ENCODE peak calls at places on chromosomes 16 and 17, in four cellular contexts. L is sigmoid colon, C is lung, F is HepG2. P is an unnamed sample. For H3K9me3, the result is how much of the 10 kb centered on the place peaks cover.

GRCh38 chr17:79988163-79988971 is 47.3 kb downstream of the TBC1D16 start:
- DNase-seq in C (no peak), F (peak), L (peak), P (no peak)

GRCh38 chr17:50348522-50349240 is 2.8 kb downstream of the XYLT2 start:
- DNase-seq in C (no peak), F (no peak), L (peak), P (no peak)

GRCh38 chr16:79451196-79451816 is 149.2 kb downstream of the MAF start:
- DNase-seq in F (no peak), C (no peak), L (no peak), P (no peak)

GRCh38 chr17:58576679-58577367 is 62.4 kb upstream of the MTMR4 start:
- DNase-seq in L (no peak), C (no peak), F (peak), P (no peak)

GRCh38 chr17:44024271-44024663 is 9.5 kb upstream of the TMEM101 start:
- DNase-seq in L (no peak), C (no peak), F (no peak), P (no peak)

GRCh38 chr17:9974460-9975381 is 69.7 kb upstream of the RCVRN start:
- DNase-seq in C (no peak), F (no peak), L (peak), P (no peak)

GRCh38 chr17:56902350-56902749 is 11.5 kb downstream of the TRIM25 start:
- DNase-seq in C (no peak), L (no peak), F (no peak), P (no peak)

GRCh38 chr17:82783498-82783897 is 31.6 kb downstream of the TBCD start:
- DNase-seq in F (no peak), C (no peak), L (no peak), P (no peak)

GRCh38 chr16:62051942-62052341 is 15.7 kb upstream of the CDH8 start:
- DNase-seq in C (no peak), F (no peak), L (no peak), P (no peak)

GRCh38 chr16:50999181-50999580 is 151.9 kb downstream of the SALL1 start:
- DNase-seq in L (no peak), F (no peak), C (no peak), P (no peak)

GRCh38 chr16:77375396-77375795 is 59.4 kb downstream of the ADAMTS18 start:
- DNase-seq in L (no peak), F (no peak), C (no peak), P (no peak)

GRCh38 chr17:77440571-77440981 is 299.8 kb downstream of the SEC14L1 start:
- DNase-seq in F (no peak), L (no peak), C (no peak), P (no peak)

GRCh38 chr17:61249649-61250301 is 149.9 kb upstream of the TBX2 start:
- DNase-seq in F (no peak), L (no peak), C (no peak), P (no peak)

GRCh38 chr16:20348365-20349185 is 3.9 kb downstream of the UMOD start:
- DNase-seq in C (no peak), F (no peak), L (no peak), P (no peak)

DNA sequence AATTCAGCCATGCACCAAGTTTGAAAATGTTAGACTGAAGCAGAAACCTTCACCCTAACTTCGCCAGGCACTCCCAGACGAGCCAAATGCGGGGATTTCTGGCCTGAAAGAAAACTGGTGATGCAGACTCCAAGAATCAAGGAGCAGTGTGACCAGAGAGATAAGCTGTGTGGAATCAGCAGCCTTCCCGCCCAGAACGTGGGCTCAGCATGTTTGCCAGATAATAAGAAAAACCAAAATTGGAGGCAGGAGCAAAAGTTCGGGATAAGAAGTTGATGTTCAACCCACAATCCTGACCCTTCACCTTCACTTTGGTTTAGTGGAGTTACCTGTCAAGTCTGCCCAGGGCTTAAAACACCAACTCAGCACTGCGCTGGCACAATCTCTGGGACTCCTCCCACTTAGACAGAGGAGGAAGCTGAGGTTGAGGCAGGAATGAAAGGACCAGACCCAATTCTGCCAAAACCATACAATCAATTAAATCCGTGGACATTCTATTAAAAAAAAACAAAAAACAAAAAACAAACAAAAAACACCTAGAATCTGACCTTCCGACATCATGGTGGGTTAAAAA is 3.0 kb downstream of the SLC43A2 start:
- DNase-seq in C (no peak), L (no peak), F (no peak), P (no peak)
- H3K4me3 ChIP-seq in C (no peak), L (no peak), F (no peak), P (peak)

GRCh38 chr17:40109471-40109824 is 9.1 kb upstream of the NR1D1 start:
- DNase-seq in L (peak), C (no peak), F (peak), P (no peak)
- TF ChIP-seq CTCF in L (no peak), C (no peak), F (peak), P (no peak)

GRCh38 chr16:35409503-35409902 is 1950.1 kb downstream of the TP53TG3F start:
- DNase-seq in C (no peak), L (no peak), F (no peak), P (no peak)
- H3K9me3 ChIP-seq in C (under half), L (under half), F (half or more), P (under half)

GRCh38 chr17:42457107-42457787 is 1.4 kb upstream of the ATP6V0A1 start:
- DNase-seq in F (no peak), C (no peak), L (no peak), P (no peak)
- H3K4me3 ChIP-seq in F (no peak), C (no peak), L (no peak), P (peak)

DNA sequence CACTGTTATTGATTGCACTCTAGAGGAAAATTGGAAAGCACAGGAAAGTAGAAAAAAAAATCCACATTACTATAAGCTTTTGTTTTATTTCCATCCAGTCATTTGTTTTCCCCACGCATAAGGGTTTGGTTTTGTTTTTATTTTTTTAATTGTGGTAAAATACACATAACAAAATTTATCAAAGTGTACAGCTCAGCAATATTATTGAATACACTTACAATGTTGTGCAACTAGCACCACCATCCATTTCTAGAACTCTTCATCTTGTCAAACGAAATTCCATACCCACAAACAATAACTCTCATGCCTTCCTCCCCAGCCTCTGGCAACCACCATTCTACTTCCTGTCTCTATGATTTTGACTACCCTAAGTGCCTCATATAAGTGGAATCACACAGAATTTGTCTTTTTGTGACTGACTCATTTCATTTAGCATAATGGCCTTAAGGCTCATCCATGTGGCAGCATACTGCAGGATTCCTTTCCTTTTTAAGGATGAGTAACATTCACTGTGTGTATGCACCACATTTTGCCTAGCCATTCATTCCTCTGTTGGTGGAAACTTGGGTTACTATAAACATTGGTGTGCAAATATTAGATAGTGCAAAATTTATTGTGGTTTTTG is 11.1 kb downstream of the SPPL2C start:
- DNase-seq in C (no peak), F (no peak), L (no peak), P (no peak)
- TF ChIP-seq CTCF in C (no peak), F (no peak), L (no peak), P (no peak)